ENCODE peak calls at places on chromosomes 1 and 21, in six cellular contexts. F is NCI-H345, C is T-helper 2 cell, B is DMS153, R is NT2/D1, S is dorsolateral prefrontal cortex. X is an unnamed sample.

GRCh38 chr1:107622975-107623374 is 342.0 kb downstream of the VAV3 start:
- DNase-seq in S (no peak), F (no peak), R (no peak), B (no peak), C (no peak), X (no peak)

GRCh38 chr1:246304468-246305259 is 202.4 kb downstream of the SMYD3 start:
- DNase-seq in S (no peak), F (no peak), B (no peak), C (no peak), R (no peak), X (no peak)

GRCh38 chr1:152347116-152347728 is 12.6 kb downstream of the FLG2 start:
- DNase-seq in B (peak; percentile 41), C (peak; percentile 55), S (no peak), F (peak; percentile 56), R (peak; percentile 84), X (peak; percentile 1)

GRCh38 chr1:173360478-173361063 is 116.6 kb upstream of the PRDX6 start:
- DNase-seq in R (no peak), S (no peak), F (no peak), C (no peak), B (no peak), X (no peak)

GRCh38 chr1:64928325-64928724 is 38.0 kb downstream of the JAK1 start:
- DNase-seq in S (no peak), B (no peak), C (no peak), F (no peak), R (no peak), X (no peak)

GRCh38 chr1:164588388-164589341 is 29.7 kb downstream of the PBX1 start:
- DNase-seq in B (peak; percentile 25), F (peak; percentile 62), R (no peak), S (peak; percentile 54), C (no peak), X (no peak)

GRCh38 chr1:211928993-211929637 is 98.6 kb upstream of the LPGAT1 start:
- DNase-seq in B (peak; percentile 96), F (peak; percentile 71), R (no peak), S (no peak), C (no peak), X (no peak)

GRCh38 chr1:18703041-18703621 is 72.5 kb downstream of the PAX7 start:
- DNase-seq in C (no peak), S (peak; percentile 32), B (peak; percentile 3), F (peak; percentile 8), R (no peak), X (no peak)

GRCh38 chr1:55814967-55815366 is 599.8 kb upstream of the USP24 start:
- DNase-seq in C (no peak), B (no peak), S (no peak), R (no peak), F (no peak), X (no peak)

GRCh38 chr1:232751393-232752140 is 53.6 kb upstream of the MAP10 start:
- DNase-seq in F (no peak), C (no peak), R (no peak), S (no peak), B (no peak), X (no peak)

GRCh38 chr1:222732216-222733159 is 4.5 kb upstream of the FAM177B start:
- DNase-seq in B (no peak), S (no peak), R (no peak), C (peak; percentile 51), F (no peak), X (no peak)

GRCh38 chr1:92408825-92409224 is 77.9 kb downstream of the GFI1 start:
- DNase-seq in C (no peak), S (no peak), F (no peak), R (no peak), B (no peak), X (no peak)

GRCh38 chr1:48741380-48741779 is 35.3 kb downstream of the BEND5 start:
- DNase-seq in S (no peak), B (peak; percentile 26), C (no peak), R (no peak), F (peak; percentile 31), X (no peak)

GRCh38 chr1:164660415-164661174 is 101.6 kb downstream of the PBX1 start:
- DNase-seq in S (no peak), F (no peak), R (no peak), C (peak; percentile 90), B (peak; percentile 64), X (no peak)

GRCh38 chr1:24535021-24535424 is 20.9 kb upstream of the NCMAP start:
- DNase-seq in S (no peak), B (no peak), R (no peak), C (peak; percentile 89), F (no peak), X (peak; percentile 70)

GRCh38 chr21:46094401-46095105 is 3.4 kb upstream of the COL6A2 start:
- DNase-seq in S (no peak), C (no peak), R (no peak), F (no peak), B (no peak), X (no peak)

GRCh38 chr1:15083578-15083977 is 70.0 kb upstream of the TMEM51 start:
- DNase-seq in R (no peak), F (no peak), C (no peak), S (no peak), B (no peak), X (no peak)

GRCh38 chr1:88877911-88878310 is 13.5 kb downstream of the GTF2B start:
- DNase-seq in C (no peak), F (no peak), S (no peak), B (no peak), R (no peak), X (no peak)

GRCh38 chr1:188386666-188387065 is 1557.9 kb downstream of the PLA2G4A start:
- DNase-seq in R (no peak), F (no peak), C (no peak), S (no peak), B (no peak), X (no peak)

GRCh38 chr1:246281639-246282038 is 225.4 kb downstream of the SMYD3 start:
- DNase-seq in F (no peak), S (no peak), C (no peak), B (peak; percentile 59), R (no peak), X (no peak)

GRCh38 chr1:206589206-206589605 is 23.1 kb downstream of the EIF2D start:
- DNase-seq in S (no peak), F (no peak), R (no peak), B (no peak), C (no peak), X (no peak)

GRCh38 chr1:11823366-11824137 is 17.6 kb downstream of the CLCN6 start:
- DNase-seq in R (no peak), F (no peak), S (no peak), C (no peak), B (no peak), X (no peak)

GRCh38 chr1:207239874-207240273 is 81.6 kb upstream of the CD55 start:
- DNase-seq in B (no peak), F (no peak), R (no peak), C (no peak), S (no peak), X (no peak)

GRCh38 chr1:51088474-51088873 is 13.6 kb upstream of the C1orf185 start:
- DNase-seq in F (no peak), C (peak; percentile 13), S (no peak), R (no peak), B (no peak), X (no peak)

GRCh38 chr1:164695956-164696665 is 137.1 kb downstream of the PBX1 start:
- DNase-seq in C (no peak), R (no peak), F (no peak), S (no peak), B (no peak), X (no peak)

X was measured in stimulated activated CD4-positive, alpha-beta T cell treated with anti-CD3 and anti-CD28 coated beads, Interleukin-4, amount 100 ng/mL, for 4 hours.